ENCODE peak calls at places on chromosomes 16 and 17, in seven cellular contexts. R is colonic mucosa, Y is tibial artery, S is SK-N-SH, P is Peyer's patch, V is Caco-2, C is endodermal cell. I is an unnamed sample. For H3K36me3, the result is how much of the 10 kb centered on the place peaks cover.

GRCh38 chr16:8953064-8953463 is 10.6 kb downstream of the USP7 start:
- DNase-seq in R (no peak), Y (no peak), S (no peak), P (no peak), V (no peak), C (peak), I (peak)

GRCh38 chr17:81967533-81968395 is 6.8 kb upstream of the NOTUM start:
- DNase-seq in R (peak), Y (peak), S (peak), P (peak), V (peak), C (peak), I (peak)

GRCh38 chr17:8475820-8476219 is 40.1 kb downstream of the NDEL1 start:
- DNase-seq in R (no peak), Y (no peak), S (no peak), P (peak), V (no peak), C (peak), I (no peak)

GRCh38 chr17:63998050-63998720 is at the start of gene PRR29:
- DNase-seq in R (peak), Y (no peak), S (peak), P (peak), V (peak), C (peak), I (peak)

GRCh38 chr16:51461255-51461654 is 310.2 kb upstream of the SALL1 start:
- DNase-seq in R (no peak), Y (no peak), S (no peak), P (no peak), V (no peak), C (no peak), I (no peak)

GRCh38 chr16:4682616-4683254 is 10.6 kb upstream of the NUDT16L1 start:
- DNase-seq in R (no peak), Y (no peak), S (peak), P (peak), V (no peak), C (peak), I (peak)

GRCh38 chr16:87834668-87835473 is 34.4 kb downstream of the SLC7A5 start:
- DNase-seq in R (no peak), Y (no peak), S (peak), P (no peak), V (no peak), C (no peak), I (no peak)

GRCh38 chr16:12061336-12062055 is 85.0 kb downstream of the SNX29 start:
- DNase-seq in R (no peak), Y (no peak), S (no peak), P (peak), V (no peak), C (no peak), I (no peak)

GRCh38 chr16:4089811-4090293 is 26.4 kb downstream of the ADCY9 start:
- DNase-seq in R (peak), Y (no peak), S (no peak), P (no peak), V (no peak), C (no peak), I (no peak)

GRCh38 chr16:75064403-75065148 is 52.0 kb downstream of the LDHD start:
- DNase-seq in R (peak), Y (no peak), S (no peak), P (peak), V (no peak), C (no peak), I (no peak)

GRCh38 chr17:8338806-8339205 is 834 bp upstream of the ODF4 start:
- DNase-seq in R (no peak), Y (no peak), S (no peak), P (no peak), V (no peak), C (peak), I (no peak)

GRCh38 chr17:18245038-18245776 is 13.3 kb downstream of the FLII start:
- DNase-seq in R (no peak), Y (no peak), S (no peak), P (no peak), V (no peak), C (no peak), I (no peak)

GRCh38 chr17:45971698-45972141 is 27.3 kb upstream of the STH start:
- DNase-seq in R (no peak), Y (no peak), S (no peak), P (no peak), V (no peak), C (peak), I (peak)

GRCh38 chr17:44221862-44222111 is 2.3 kb upstream of the UBTF start:
- DNase-seq in R (no peak), Y (no peak), S (no peak), P (no peak), V (no peak), C (peak), I (no peak)

DNA sequence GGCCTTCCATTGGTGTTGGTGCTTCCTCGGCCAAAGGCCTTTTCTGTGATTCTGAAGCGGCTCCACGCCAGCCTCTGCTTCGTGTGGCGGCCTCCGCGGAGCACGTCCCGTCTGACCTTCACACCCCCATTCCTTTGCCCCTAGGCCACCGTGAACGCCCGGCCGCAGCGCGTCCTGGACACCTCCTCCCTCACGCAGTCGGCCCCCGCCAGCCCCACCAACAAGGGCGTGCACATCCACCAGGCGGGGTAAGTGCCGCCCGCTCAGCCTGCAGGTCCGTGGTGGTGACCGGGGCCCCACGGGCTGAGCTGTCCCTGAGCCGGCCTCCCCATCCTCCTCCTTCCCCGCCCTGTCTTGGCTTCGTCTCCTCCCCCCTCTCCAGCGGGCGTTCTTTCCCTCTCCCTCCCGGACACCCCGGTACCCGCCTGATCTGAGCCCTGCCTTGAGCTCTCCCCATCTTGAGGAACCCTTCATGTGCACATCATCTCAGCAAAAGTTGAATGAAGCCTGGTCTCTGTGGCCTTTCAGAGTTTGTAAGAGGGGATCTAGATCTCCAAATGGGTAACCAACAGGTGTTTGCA is 69.0 kb upstream of the CHMP6 start:
- DNase-seq in R (no peak), Y (no peak), S (peak), P (no peak), V (no peak), C (no peak), I (no peak)
- H3K36me3 ChIP-seq in R (under half), Y (under half), S (half or more), P (under half), V (under half), C (under half), I (under half)

GRCh38 chr16:85805442-85806045 is 6.0 kb downstream of the COX4I1 start:
- DNase-seq in R (no peak), Y (no peak), S (no peak), P (no peak), V (no peak), C (no peak), I (no peak)
- H3K36me3 ChIP-seq in R (under half), Y (under half), S (half or more), P (half or more), V (under half), C (half or more), I (half or more)

DNA sequence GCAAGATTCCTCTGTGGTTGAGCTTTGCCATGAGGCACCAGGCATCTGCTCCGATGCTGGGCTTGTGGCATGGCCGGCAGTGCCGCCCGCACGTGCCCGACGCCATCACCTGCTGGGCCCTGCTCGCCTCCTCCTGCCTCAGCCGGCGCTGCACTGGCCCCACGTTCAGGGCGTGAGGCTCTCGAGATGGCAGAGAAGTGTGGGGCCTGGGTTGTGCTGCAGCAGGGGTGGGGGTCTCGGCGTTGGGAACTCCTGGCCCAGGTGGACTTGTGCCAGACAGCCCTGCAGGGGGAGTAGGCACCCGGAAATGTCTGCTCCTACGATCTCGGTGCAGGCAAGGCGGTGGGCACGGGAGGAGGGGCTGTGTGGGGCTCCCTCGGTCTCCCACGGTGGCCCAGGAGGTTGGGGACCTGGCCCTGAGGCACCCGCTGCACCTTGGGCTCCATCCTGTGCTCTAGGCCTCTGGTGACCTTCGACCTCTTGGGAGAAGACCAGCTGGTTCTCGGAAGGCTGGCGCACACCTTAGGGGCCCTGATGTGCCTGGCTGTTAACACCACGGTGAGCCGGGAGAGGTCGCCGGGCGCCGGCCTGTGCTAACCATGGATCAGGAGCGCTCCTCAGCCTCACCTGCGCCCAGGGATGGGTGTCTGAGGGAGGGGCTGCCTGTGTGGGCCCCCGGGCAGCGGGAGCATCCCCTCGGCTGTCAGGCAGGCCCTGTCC is 13.5 kb downstream of the TELO2 start:
- DNase-seq in R (no peak), Y (no peak), S (no peak), P (no peak), V (no peak), C (no peak), I (peak)
- H3K36me3 ChIP-seq in R (under half), Y (under half), S (under half), P (under half), V (under half), C (under half), I (under half)

GRCh38 chr16:22260490-22260889 is 36.7 kb upstream of the POLR3E start:
- DNase-seq in R (no peak), Y (no peak), S (no peak), P (no peak), V (no peak), C (no peak), I (no peak)

GRCh38 chr16:22265351-22265750 is 31.9 kb upstream of the POLR3E start:
- DNase-seq in R (no peak), Y (no peak), S (peak), P (no peak), V (no peak), C (no peak), I (no peak)

GRCh38 chr16:22266546-22266945 is 30.7 kb upstream of the POLR3E start:
- DNase-seq in R (no peak), Y (no peak), S (no peak), P (no peak), V (no peak), C (no peak), I (peak)

GRCh38 chr16:22264786-22265185 is 32.4 kb upstream of the POLR3E start:
- DNase-seq in R (no peak), Y (no peak), S (peak), P (no peak), V (no peak), C (no peak), I (peak)

DNA sequence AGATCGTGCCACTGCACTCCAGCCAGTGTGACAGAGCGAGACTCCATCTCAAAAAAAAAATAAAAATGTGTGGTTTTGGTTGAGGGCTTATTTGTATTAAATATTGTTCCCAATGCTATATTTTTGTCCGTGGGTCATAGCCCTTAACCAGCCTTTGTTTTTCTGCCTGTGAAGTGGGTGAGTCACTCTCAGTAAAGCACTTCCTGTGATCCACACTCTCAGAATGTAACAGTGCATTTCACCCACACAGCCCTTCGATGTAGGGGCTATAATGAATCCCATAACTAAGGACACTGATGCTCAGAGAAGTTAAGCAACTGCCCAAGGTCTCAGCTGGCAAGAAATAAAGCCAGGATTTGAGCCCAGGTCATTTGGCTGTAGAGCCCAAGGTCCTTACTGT is 34.7 kb upstream of the POLR3E start:
- DNase-seq in R (no peak), Y (no peak), S (no peak), P (no peak), V (no peak), C (no peak), I (peak)
- H3K36me3 ChIP-seq in R (under half), Y (half or more), S (under half), P (half or more), V (under half), C (under half), I (under half)

DNA sequence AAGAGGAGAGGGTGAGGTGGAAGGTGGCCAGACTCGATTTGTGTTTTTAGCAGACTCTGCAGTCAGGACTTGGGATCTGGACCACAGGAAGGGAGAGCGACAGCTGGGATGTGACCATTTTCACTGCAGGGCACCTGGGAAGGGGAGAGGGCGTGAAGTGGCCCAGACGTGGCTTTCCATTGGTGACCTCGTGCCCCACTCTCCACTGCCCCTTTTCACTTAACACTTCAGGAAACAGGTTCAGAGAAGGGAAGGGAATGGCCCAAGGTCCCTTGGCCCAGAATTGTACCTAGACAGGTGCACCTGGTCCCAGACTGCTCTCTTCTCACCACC is 22.9 kb upstream of the MPRIP start:
- DNase-seq in R (no peak), Y (no peak), S (no peak), P (no peak), V (no peak), C (peak), I (peak)
- H3K36me3 ChIP-seq in R (under half), Y (under half), S (under half), P (under half), V (under half), C (under half), I (under half)

I was measured in osteoblast.